ENCODE peak calls at places on chromosomes 11 and 22, in eight cellular contexts. One of them, this sample, is unnamed.

GRCh38 chr22:32475428-32476010 is 908 bp downstream of the FBXO7 start:
- DNase-seq in astrocyte of the spinal cord: peak
- DNase-seq in stimulated activated CD4-positive, alpha-beta T cell treated with anti-CD3 and anti-CD28 coated beads, TNF-alpha, amount 100 ng/mL, for 1 hour: no peak
- DNase-seq in caudate nucleus: no peak
- DNase-seq in EL: peak
- DNase-seq in neural crest cell: peak
- DNase-seq in amygdala: no peak
- DNase-seq in activated effector memory CD4-positive, alpha-beta T cell treated with anti-CD3 and anti-CD28 coated beads, Interleukin-2, amount 50 U/mL, for 16 hours: peak
- DNase-seq in this sample: peak

GRCh38 chr11:103682318-103683184 is 353.9 kb upstream of the DDI1 start:
- DNase-seq in astrocyte of the spinal cord: peak
- DNase-seq in stimulated activated CD4-positive, alpha-beta T cell treated with anti-CD3 and anti-CD28 coated beads, TNF-alpha, amount 100 ng/mL, for 1 hour: peak
- DNase-seq in caudate nucleus: no peak
- DNase-seq in EL: peak
- DNase-seq in neural crest cell: peak
- DNase-seq in amygdala: peak
- DNase-seq in activated effector memory CD4-positive, alpha-beta T cell treated with anti-CD3 and anti-CD28 coated beads, Interleukin-2, amount 50 U/mL, for 16 hours: peak
- DNase-seq in this sample: peak

GRCh38 chr11:59658036-59658435 is 10.8 kb downstream of the PATL1 start:
- DNase-seq in astrocyte of the spinal cord: no peak
- DNase-seq in stimulated activated CD4-positive, alpha-beta T cell treated with anti-CD3 and anti-CD28 coated beads, TNF-alpha, amount 100 ng/mL, for 1 hour: no peak
- DNase-seq in caudate nucleus: no peak
- DNase-seq in EL: no peak
- DNase-seq in neural crest cell: no peak
- DNase-seq in amygdala: no peak
- DNase-seq in activated effector memory CD4-positive, alpha-beta T cell treated with anti-CD3 and anti-CD28 coated beads, Interleukin-2, amount 50 U/mL, for 16 hours: no peak
- DNase-seq in this sample: no peak

GRCh38 chr11:90593099-90593498 is 370.2 kb upstream of the CHORDC1 start:
- DNase-seq in astrocyte of the spinal cord: no peak
- DNase-seq in stimulated activated CD4-positive, alpha-beta T cell treated with anti-CD3 and anti-CD28 coated beads, TNF-alpha, amount 100 ng/mL, for 1 hour: no peak
- DNase-seq in caudate nucleus: no peak
- DNase-seq in EL: no peak
- DNase-seq in neural crest cell: no peak
- DNase-seq in amygdala: no peak
- DNase-seq in activated effector memory CD4-positive, alpha-beta T cell treated with anti-CD3 and anti-CD28 coated beads, Interleukin-2, amount 50 U/mL, for 16 hours: no peak
- DNase-seq in this sample: no peak

GRCh38 chr11:93587858-93588581 is 44.8 kb upstream of the SMCO4 start:
- DNase-seq in astrocyte of the spinal cord: no peak
- DNase-seq in stimulated activated CD4-positive, alpha-beta T cell treated with anti-CD3 and anti-CD28 coated beads, TNF-alpha, amount 100 ng/mL, for 1 hour: no peak
- DNase-seq in caudate nucleus: no peak
- DNase-seq in EL: no peak
- DNase-seq in neural crest cell: no peak
- DNase-seq in amygdala: no peak
- DNase-seq in activated effector memory CD4-positive, alpha-beta T cell treated with anti-CD3 and anti-CD28 coated beads, Interleukin-2, amount 50 U/mL, for 16 hours: no peak
- DNase-seq in this sample: no peak

GRCh38 chr11:67436459-67437081 is 912 bp downstream of the PTPRCAP start:
- DNase-seq in astrocyte of the spinal cord: peak
- DNase-seq in stimulated activated CD4-positive, alpha-beta T cell treated with anti-CD3 and anti-CD28 coated beads, TNF-alpha, amount 100 ng/mL, for 1 hour: peak
- DNase-seq in caudate nucleus: no peak
- DNase-seq in EL: no peak
- DNase-seq in neural crest cell: no peak
- DNase-seq in amygdala: no peak
- DNase-seq in activated effector memory CD4-positive, alpha-beta T cell treated with anti-CD3 and anti-CD28 coated beads, Interleukin-2, amount 50 U/mL, for 16 hours: peak
- DNase-seq in this sample: no peak

GRCh38 chr11:69524291-69524882 is 42.9 kb downstream of the LINC01488 start:
- DNase-seq in astrocyte of the spinal cord: peak
- DNase-seq in stimulated activated CD4-positive, alpha-beta T cell treated with anti-CD3 and anti-CD28 coated beads, TNF-alpha, amount 100 ng/mL, for 1 hour: no peak
- DNase-seq in caudate nucleus: no peak
- DNase-seq in EL: peak
- DNase-seq in neural crest cell: no peak
- DNase-seq in amygdala: no peak
- DNase-seq in activated effector memory CD4-positive, alpha-beta T cell treated with anti-CD3 and anti-CD28 coated beads, Interleukin-2, amount 50 U/mL, for 16 hours: no peak
- DNase-seq in this sample: no peak

GRCh38 chr22:39913886-39914285 is 13.0 kb downstream of the GRAP2 start:
- DNase-seq in astrocyte of the spinal cord: no peak
- DNase-seq in stimulated activated CD4-positive, alpha-beta T cell treated with anti-CD3 and anti-CD28 coated beads, TNF-alpha, amount 100 ng/mL, for 1 hour: no peak
- DNase-seq in caudate nucleus: no peak
- DNase-seq in EL: no peak
- DNase-seq in neural crest cell: no peak
- DNase-seq in amygdala: no peak
- DNase-seq in activated effector memory CD4-positive, alpha-beta T cell treated with anti-CD3 and anti-CD28 coated beads, Interleukin-2, amount 50 U/mL, for 16 hours: no peak
- DNase-seq in this sample: no peak

GRCh38 chr11:128193633-128194032 is 393.7 kb downstream of the ETS1 start:
- DNase-seq in astrocyte of the spinal cord: no peak
- DNase-seq in stimulated activated CD4-positive, alpha-beta T cell treated with anti-CD3 and anti-CD28 coated beads, TNF-alpha, amount 100 ng/mL, for 1 hour: no peak
- DNase-seq in caudate nucleus: no peak
- DNase-seq in EL: no peak
- DNase-seq in neural crest cell: no peak
- DNase-seq in amygdala: no peak
- DNase-seq in activated effector memory CD4-positive, alpha-beta T cell treated with anti-CD3 and anti-CD28 coated beads, Interleukin-2, amount 50 U/mL, for 16 hours: no peak
- DNase-seq in this sample: no peak

GRCh38 chr22:38034278-38034882 is 22.8 kb upstream of the PICK1 start:
- DNase-seq in astrocyte of the spinal cord: peak
- DNase-seq in stimulated activated CD4-positive, alpha-beta T cell treated with anti-CD3 and anti-CD28 coated beads, TNF-alpha, amount 100 ng/mL, for 1 hour: no peak
- DNase-seq in caudate nucleus: no peak
- DNase-seq in EL: peak
- DNase-seq in neural crest cell: no peak
- DNase-seq in amygdala: peak
- DNase-seq in activated effector memory CD4-positive, alpha-beta T cell treated with anti-CD3 and anti-CD28 coated beads, Interleukin-2, amount 50 U/mL, for 16 hours: no peak
- DNase-seq in this sample: peak

GRCh38 chr22:43131773-43132501 is 11.3 kb downstream of the MCAT start:
- DNase-seq in astrocyte of the spinal cord: no peak
- DNase-seq in stimulated activated CD4-positive, alpha-beta T cell treated with anti-CD3 and anti-CD28 coated beads, TNF-alpha, amount 100 ng/mL, for 1 hour: no peak
- DNase-seq in caudate nucleus: no peak
- DNase-seq in EL: no peak
- DNase-seq in neural crest cell: no peak
- DNase-seq in amygdala: no peak
- DNase-seq in activated effector memory CD4-positive, alpha-beta T cell treated with anti-CD3 and anti-CD28 coated beads, Interleukin-2, amount 50 U/mL, for 16 hours: no peak
- DNase-seq in this sample: no peak

GRCh38 chr22:40236131-40236665 is 58.5 kb downstream of the TNRC6B start:
- DNase-seq in astrocyte of the spinal cord: no peak
- DNase-seq in stimulated activated CD4-positive, alpha-beta T cell treated with anti-CD3 and anti-CD28 coated beads, TNF-alpha, amount 100 ng/mL, for 1 hour: no peak
- DNase-seq in caudate nucleus: no peak
- DNase-seq in EL: no peak
- DNase-seq in neural crest cell: no peak
- DNase-seq in amygdala: no peak
- DNase-seq in activated effector memory CD4-positive, alpha-beta T cell treated with anti-CD3 and anti-CD28 coated beads, Interleukin-2, amount 50 U/mL, for 16 hours: no peak
- DNase-seq in this sample: no peak

GRCh38 chr11:128098840-128099239 is 488.5 kb downstream of the ETS1 start:
- DNase-seq in astrocyte of the spinal cord: no peak
- DNase-seq in stimulated activated CD4-positive, alpha-beta T cell treated with anti-CD3 and anti-CD28 coated beads, TNF-alpha, amount 100 ng/mL, for 1 hour: no peak
- DNase-seq in caudate nucleus: no peak
- DNase-seq in EL: no peak
- DNase-seq in neural crest cell: no peak
- DNase-seq in amygdala: no peak
- DNase-seq in activated effector memory CD4-positive, alpha-beta T cell treated with anti-CD3 and anti-CD28 coated beads, Interleukin-2, amount 50 U/mL, for 16 hours: no peak
- DNase-seq in this sample: no peak

GRCh38 chr11:108618529-108618928 is 25.0 kb upstream of the EXPH5 start:
- DNase-seq in astrocyte of the spinal cord: no peak
- DNase-seq in stimulated activated CD4-positive, alpha-beta T cell treated with anti-CD3 and anti-CD28 coated beads, TNF-alpha, amount 100 ng/mL, for 1 hour: no peak
- DNase-seq in caudate nucleus: no peak
- DNase-seq in EL: peak
- DNase-seq in neural crest cell: no peak
- DNase-seq in amygdala: no peak
- DNase-seq in activated effector memory CD4-positive, alpha-beta T cell treated with anti-CD3 and anti-CD28 coated beads, Interleukin-2, amount 50 U/mL, for 16 hours: no peak
- DNase-seq in this sample: no peak

GRCh38 chr11:116984589-116984988 is 113.6 kb downstream of the SIK3 start:
- DNase-seq in astrocyte of the spinal cord: peak
- DNase-seq in stimulated activated CD4-positive, alpha-beta T cell treated with anti-CD3 and anti-CD28 coated beads, TNF-alpha, amount 100 ng/mL, for 1 hour: no peak
- DNase-seq in caudate nucleus: no peak
- DNase-seq in EL: peak
- DNase-seq in neural crest cell: no peak
- DNase-seq in amygdala: no peak
- DNase-seq in activated effector memory CD4-positive, alpha-beta T cell treated with anti-CD3 and anti-CD28 coated beads, Interleukin-2, amount 50 U/mL, for 16 hours: no peak
- DNase-seq in this sample: no peak

GRCh38 chr11:24861440-24861839 is 364.6 kb downstream of the LUZP2 start:
- DNase-seq in astrocyte of the spinal cord: no peak
- DNase-seq in stimulated activated CD4-positive, alpha-beta T cell treated with anti-CD3 and anti-CD28 coated beads, TNF-alpha, amount 100 ng/mL, for 1 hour: no peak
- DNase-seq in caudate nucleus: no peak
- DNase-seq in EL: no peak
- DNase-seq in neural crest cell: no peak
- DNase-seq in amygdala: no peak
- DNase-seq in activated effector memory CD4-positive, alpha-beta T cell treated with anti-CD3 and anti-CD28 coated beads, Interleukin-2, amount 50 U/mL, for 16 hours: no peak
- DNase-seq in this sample: no peak

GRCh38 chr11:9716275-9717039 is 52.6 kb downstream of the SWAP70 start:
- DNase-seq in astrocyte of the spinal cord: peak
- DNase-seq in stimulated activated CD4-positive, alpha-beta T cell treated with anti-CD3 and anti-CD28 coated beads, TNF-alpha, amount 100 ng/mL, for 1 hour: no peak
- DNase-seq in caudate nucleus: no peak
- DNase-seq in EL: peak
- DNase-seq in neural crest cell: no peak
- DNase-seq in amygdala: no peak
- DNase-seq in activated effector memory CD4-positive, alpha-beta T cell treated with anti-CD3 and anti-CD28 coated beads, Interleukin-2, amount 50 U/mL, for 16 hours: no peak
- DNase-seq in this sample: peak

GRCh38 chr11:134754196-134754822 is 342.3 kb upstream of the B3GAT1 start:
- DNase-seq in astrocyte of the spinal cord: no peak
- DNase-seq in stimulated activated CD4-positive, alpha-beta T cell treated with anti-CD3 and anti-CD28 coated beads, TNF-alpha, amount 100 ng/mL, for 1 hour: no peak
- DNase-seq in caudate nucleus: no peak
- DNase-seq in EL: no peak
- DNase-seq in neural crest cell: no peak
- DNase-seq in amygdala: no peak
- DNase-seq in activated effector memory CD4-positive, alpha-beta T cell treated with anti-CD3 and anti-CD28 coated beads, Interleukin-2, amount 50 U/mL, for 16 hours: no peak
- DNase-seq in this sample: no peak

GRCh38 chr22:24683671-24684070 is 80.7 kb downstream of the GGT1 start:
- DNase-seq in astrocyte of the spinal cord: peak
- DNase-seq in stimulated activated CD4-positive, alpha-beta T cell treated with anti-CD3 and anti-CD28 coated beads, TNF-alpha, amount 100 ng/mL, for 1 hour: no peak
- DNase-seq in caudate nucleus: no peak
- DNase-seq in EL: peak
- DNase-seq in neural crest cell: no peak
- DNase-seq in amygdala: no peak
- DNase-seq in activated effector memory CD4-positive, alpha-beta T cell treated with anti-CD3 and anti-CD28 coated beads, Interleukin-2, amount 50 U/mL, for 16 hours: no peak
- DNase-seq in this sample: no peak

GRCh38 chr11:120229451-120230424 is 10.2 kb upstream of the POU2F3 start:
- DNase-seq in astrocyte of the spinal cord: peak
- DNase-seq in stimulated activated CD4-positive, alpha-beta T cell treated with anti-CD3 and anti-CD28 coated beads, TNF-alpha, amount 100 ng/mL, for 1 hour: no peak
- DNase-seq in caudate nucleus: no peak
- DNase-seq in EL: no peak
- DNase-seq in neural crest cell: no peak
- DNase-seq in amygdala: no peak
- DNase-seq in activated effector memory CD4-positive, alpha-beta T cell treated with anti-CD3 and anti-CD28 coated beads, Interleukin-2, amount 50 U/mL, for 16 hours: no peak
- DNase-seq in this sample: no peak

GRCh38 chr22:30036656-30037055 is 43.6 kb upstream of the HORMAD2 start:
- DNase-seq in astrocyte of the spinal cord: no peak
- DNase-seq in stimulated activated CD4-positive, alpha-beta T cell treated with anti-CD3 and anti-CD28 coated beads, TNF-alpha, amount 100 ng/mL, for 1 hour: no peak
- DNase-seq in caudate nucleus: no peak
- DNase-seq in EL: peak
- DNase-seq in neural crest cell: no peak
- DNase-seq in amygdala: no peak
- DNase-seq in activated effector memory CD4-positive, alpha-beta T cell treated with anti-CD3 and anti-CD28 coated beads, Interleukin-2, amount 50 U/mL, for 16 hours: no peak
- DNase-seq in this sample: no peak

GRCh38 chr22:49627217-49628181 is 200.2 kb downstream of the BRD1 start:
- DNase-seq in astrocyte of the spinal cord: no peak
- DNase-seq in stimulated activated CD4-positive, alpha-beta T cell treated with anti-CD3 and anti-CD28 coated beads, TNF-alpha, amount 100 ng/mL, for 1 hour: no peak
- DNase-seq in caudate nucleus: no peak
- DNase-seq in EL: no peak
- DNase-seq in neural crest cell: no peak
- DNase-seq in amygdala: no peak
- DNase-seq in activated effector memory CD4-positive, alpha-beta T cell treated with anti-CD3 and anti-CD28 coated beads, Interleukin-2, amount 50 U/mL, for 16 hours: no peak
- DNase-seq in this sample: no peak

This sample was measured in anterior cingulate cortex.